ENCODE peak calls at places on chromosome 1, in ten cellular contexts. One of them, this sample, is unnamed.

GRCh38 chr1:41891403-41891896 is 27.3 kb downstream of the HIVEP3 start:
- DNase-seq in H54: no peak
- DNase-seq in NCI-H1105: no peak
- DNase-seq in NCI-H345: no peak
- DNase-seq in NCI-H1930: no peak
- DNase-seq in HFF-Myc: no peak
- DNase-seq in psoas muscle: no peak
- DNase-seq in nephron progenitor cell: no peak
- DNase-seq in SHP77: peak; percentile 14
- DNase-seq in stimulated activated CD8-positive, alpha-beta memory T cell treated with anti-CD3 and anti-CD28 coated beads, Interleukin-4, amount 100 ng/mL, for 4 hours: peak; percentile 31
- DNase-seq in this sample: no peak

GRCh38 chr1:217982711-217983405 is 302.2 kb upstream of the RRP15 start:
- DNase-seq in NCI-H1105: no peak
- DNase-seq in stimulated activated CD8-positive, alpha-beta memory T cell treated with anti-CD3 and anti-CD28 coated beads, Interleukin-4, amount 100 ng/mL, for 4 hours: no peak
- DNase-seq in H54: no peak
- DNase-seq in NCI-H345: no peak
- DNase-seq in NCI-H1930: no peak
- DNase-seq in SHP77: peak; percentile 7
- DNase-seq in HFF-Myc: no peak
- DNase-seq in nephron progenitor cell: no peak
- DNase-seq in psoas muscle: peak; percentile 39
- DNase-seq in this sample: no peak

GRCh38 chr1:5744342-5744741 is 247.9 kb downstream of the NPHP4 start:
- DNase-seq in nephron progenitor cell: peak; percentile 33
- DNase-seq in stimulated activated CD8-positive, alpha-beta memory T cell treated with anti-CD3 and anti-CD28 coated beads, Interleukin-4, amount 100 ng/mL, for 4 hours: no peak
- DNase-seq in NCI-H1930: no peak
- DNase-seq in SHP77: no peak
- DNase-seq in NCI-H1105: no peak
- DNase-seq in HFF-Myc: no peak
- DNase-seq in psoas muscle: peak; percentile 45
- DNase-seq in H54: no peak
- DNase-seq in NCI-H345: no peak
- DNase-seq in this sample: no peak

GRCh38 chr1:28761189-28761588 is 24.4 kb downstream of the YTHDF2 start:
- DNase-seq in SHP77: no peak
- DNase-seq in NCI-H1105: no peak
- DNase-seq in H54: no peak
- DNase-seq in NCI-H1930: no peak
- DNase-seq in NCI-H345: no peak
- DNase-seq in HFF-Myc: no peak
- DNase-seq in nephron progenitor cell: no peak
- DNase-seq in stimulated activated CD8-positive, alpha-beta memory T cell treated with anti-CD3 and anti-CD28 coated beads, Interleukin-4, amount 100 ng/mL, for 4 hours: no peak
- DNase-seq in psoas muscle: no peak
- DNase-seq in this sample: no peak

GRCh38 chr1:215416497-215416896 is 150.6 kb upstream of the KCTD3 start:
- DNase-seq in SHP77: no peak
- DNase-seq in nephron progenitor cell: no peak
- DNase-seq in H54: no peak
- DNase-seq in stimulated activated CD8-positive, alpha-beta memory T cell treated with anti-CD3 and anti-CD28 coated beads, Interleukin-4, amount 100 ng/mL, for 4 hours: no peak
- DNase-seq in psoas muscle: no peak
- DNase-seq in NCI-H345: no peak
- DNase-seq in HFF-Myc: no peak
- DNase-seq in NCI-H1105: no peak
- DNase-seq in NCI-H1930: no peak
- DNase-seq in this sample: no peak

GRCh38 chr1:77313491-77313890 is 31.7 kb downstream of the AK5 start:
- DNase-seq in nephron progenitor cell: peak; percentile 6
- DNase-seq in psoas muscle: no peak
- DNase-seq in NCI-H345: no peak
- DNase-seq in SHP77: peak; percentile 5
- DNase-seq in HFF-Myc: peak; percentile 11
- DNase-seq in NCI-H1105: no peak
- DNase-seq in H54: no peak
- DNase-seq in NCI-H1930: no peak
- DNase-seq in stimulated activated CD8-positive, alpha-beta memory T cell treated with anti-CD3 and anti-CD28 coated beads, Interleukin-4, amount 100 ng/mL, for 4 hours: no peak
- DNase-seq in this sample: peak; percentile 11

GRCh38 chr1:108691128-108691885 is 803 bp upstream of the PRPF38B start:
- DNase-seq in NCI-H345: no peak
- DNase-seq in nephron progenitor cell: no peak
- DNase-seq in SHP77: peak; percentile 28
- DNase-seq in stimulated activated CD8-positive, alpha-beta memory T cell treated with anti-CD3 and anti-CD28 coated beads, Interleukin-4, amount 100 ng/mL, for 4 hours: no peak
- DNase-seq in HFF-Myc: no peak
- DNase-seq in NCI-H1930: no peak
- DNase-seq in NCI-H1105: no peak
- DNase-seq in psoas muscle: no peak
- DNase-seq in H54: no peak
- DNase-seq in this sample: no peak

GRCh38 chr1:114756949-114757454 is 782 bp downstream of the CSDE1 start:
- DNase-seq in SHP77: no peak
- DNase-seq in NCI-H1930: no peak
- DNase-seq in H54: no peak
- DNase-seq in HFF-Myc: no peak
- DNase-seq in NCI-H345: peak; percentile 16
- DNase-seq in nephron progenitor cell: peak; percentile 45
- DNase-seq in psoas muscle: peak; percentile 77
- DNase-seq in NCI-H1105: no peak
- DNase-seq in stimulated activated CD8-positive, alpha-beta memory T cell treated with anti-CD3 and anti-CD28 coated beads, Interleukin-4, amount 100 ng/mL, for 4 hours: no peak
- DNase-seq in this sample: no peak

GRCh38 chr1:38071530-38072266 is 25.1 kb upstream of the POU3F1 start:
- DNase-seq in NCI-H1930: no peak
- DNase-seq in nephron progenitor cell: no peak
- DNase-seq in HFF-Myc: no peak
- DNase-seq in psoas muscle: no peak
- DNase-seq in NCI-H345: no peak
- DNase-seq in H54: peak; percentile 57
- DNase-seq in NCI-H1105: no peak
- DNase-seq in stimulated activated CD8-positive, alpha-beta memory T cell treated with anti-CD3 and anti-CD28 coated beads, Interleukin-4, amount 100 ng/mL, for 4 hours: no peak
- DNase-seq in SHP77: no peak
- DNase-seq in this sample: no peak

GRCh38 chr1:3772715-3773571 is at the start of gene SMIM1:
- DNase-seq in stimulated activated CD8-positive, alpha-beta memory T cell treated with anti-CD3 and anti-CD28 coated beads, Interleukin-4, amount 100 ng/mL, for 4 hours: no peak
- DNase-seq in nephron progenitor cell: peak; percentile 24
- DNase-seq in NCI-H1105: no peak
- DNase-seq in SHP77: no peak
- DNase-seq in NCI-H345: no peak
- DNase-seq in NCI-H1930: no peak
- DNase-seq in psoas muscle: peak; percentile 53
- DNase-seq in HFF-Myc: no peak
- DNase-seq in H54: no peak
- DNase-seq in this sample: no peak